ENCODE peak calls at places on chromosomes 4 and X, in five cellular contexts. H is KG1; N is A172; P is CD8-positive, alpha-beta T cell; M is HT1080. T is an unnamed sample.
A peak's percentile ranks its signal among the peaks of the same experiment; 100 is the strongest.

GRCh38 chr4:130043796-130044195 is 947.8 kb downstream of the C4orf33 start:
- DNase-seq in P (no peak), M (no peak), N (no peak), H (no peak), T (no peak)

GRCh38 chrX:152817082-152817744 is 13.3 kb downstream of the CETN2 start:
- DNase-seq in H (no peak), P (no peak), N (peak; percentile 52), M (peak; percentile 38), T (peak; percentile 6)

GRCh38 chr4:45453258-45453841 is 670.5 kb downstream of the GABRG1 start:
- DNase-seq in M (peak; percentile 49), P (no peak), N (peak; percentile 6), H (peak; percentile 43), T (no peak)

GRCh38 chr4:149823770-149824221 is 8.2 kb upstream of the IQCM start:
- DNase-seq in M (peak; percentile 76), P (no peak), H (no peak), N (peak; percentile 86), T (no peak)

GRCh38 chr4:25437951-25438350 is 60.9 kb downstream of the ANAPC4 start:
- DNase-seq in P (no peak), M (no peak), N (no peak), H (no peak), T (no peak)

GRCh38 chrX:118666521-118666920 is 60.9 kb upstream of the IL13RA1 start:
- DNase-seq in M (no peak), H (no peak), P (no peak), N (no peak), T (no peak)

GRCh38 chr4:637536-637935 is 12.2 kb downstream of the PDE6B start:
- DNase-seq in M (no peak), P (no peak), H (no peak), N (no peak), T (no peak)

GRCh38 chrX:112734250-112734649 is 54.5 kb upstream of the LHFPL1 start:
- DNase-seq in P (no peak), M (peak; percentile 15), H (no peak), N (no peak), T (no peak)

GRCh38 chr4:73257995-73258667 is 467 bp downstream of the ANKRD17 start:
- DNase-seq in M (peak; percentile 41), H (no peak), P (no peak), N (no peak), T (peak; percentile 56)

GRCh38 chr4:103046416-103047290 is 27.1 kb upstream of the SLC9B1 start:
- DNase-seq in H (peak; percentile 31), M (peak; percentile 26), N (peak; percentile 38), P (peak; percentile 12), T (peak; percentile 65)

GRCh38 chrX:79259073-79259689 is 108.0 kb downstream of the ITM2A start:
- DNase-seq in N (no peak), P (peak; percentile 28), H (peak; percentile 51), M (no peak), T (peak; percentile 2)

GRCh38 chrX:69262036-69262905 is 97.0 kb upstream of the PJA1 start:
- DNase-seq in M (no peak), N (no peak), P (no peak), H (no peak), T (no peak)

GRCh38 chr4:42474406-42474805 is 77.1 kb downstream of the SHISA3 start:
- DNase-seq in M (no peak), N (no peak), H (no peak), P (no peak), T (no peak)

GRCh38 chr4:138542191-138542771 is 300.1 kb upstream of the SLC7A11 start:
- DNase-seq in N (peak; percentile 37), H (no peak), P (no peak), M (peak; percentile 77), T (no peak)

GRCh38 chr4:151555151-151555945 is 146.4 kb downstream of the FHIP1A start:
- DNase-seq in M (no peak), H (no peak), N (no peak), P (no peak), T (no peak)

GRCh38 chrX:38717871-38718270 is 83.4 kb upstream of the MID1IP1 start:
- DNase-seq in H (no peak), N (peak; percentile 2), M (peak; percentile 2), P (no peak), T (peak; percentile 3)

GRCh38 chr4:70564033-70564432 is 28.0 kb upstream of the AMBN start:
- DNase-seq in N (no peak), H (no peak), M (no peak), P (no peak), T (no peak)

GRCh38 chr4:3442959-3443749 is 1.4 kb downstream of the HGFAC start:
- DNase-seq in N (no peak), P (peak; percentile 50), M (peak; percentile 32), H (no peak), T (peak; percentile 86)

GRCh38 chr4:13642576-13642975 is 15.1 kb upstream of the BOD1L1 start:
- DNase-seq in N (no peak), M (peak; percentile 46), H (no peak), P (no peak), T (no peak)